ENCODE peak calls at places on chromosome 10, in nine cellular contexts. Z, H, L, C, X, V, M, B and P are unnamed samples.

GRCh38 chr10:100183482-100183881 is 2.3 kb downstream of the ERLIN1 start:
- DNase-seq in Z (no peak), H (no peak), L (peak), C (no peak), X (no peak), V (no peak), M (no peak), B (no peak), P (no peak)

GRCh38 chr10:23868121-23868520 is 340.8 kb upstream of the KIAA1217 start:
- DNase-seq in Z (no peak), H (no peak), L (no peak), C (no peak), X (no peak), V (no peak), M (no peak), B (no peak), P (no peak)

GRCh38 chr10:31620236-31621151 is 301.5 kb downstream of the ZEB1 start:
- DNase-seq in Z (no peak), H (peak), L (peak), C (peak), X (no peak), V (peak), M (no peak), B (peak), P (no peak)

GRCh38 chr10:12299222-12299973 is 49.9 kb upstream of the CAMK1D start:
- DNase-seq in Z (no peak), H (no peak), L (no peak), C (no peak), X (no peak), V (no peak), M (no peak), B (no peak), P (peak)

GRCh38 chr10:90977162-90977854 is 56.4 kb upstream of the ANKRD1 start:
- DNase-seq in Z (no peak), H (no peak), L (no peak), C (no peak), X (no peak), V (no peak), M (no peak), B (no peak), P (no peak)

GRCh38 chr10:35992107-35992506 is 350.0 kb upstream of the FZD8 start:
- DNase-seq in Z (no peak), H (no peak), L (no peak), C (no peak), X (no peak), V (no peak), M (no peak), B (no peak), P (no peak)

GRCh38 chr10:83908987-83909386 is 230.3 kb upstream of the GHITM start:
- DNase-seq in Z (no peak), H (no peak), L (no peak), C (no peak), X (no peak), V (no peak), M (peak), B (no peak), P (no peak)

GRCh38 chr10:129599160-129599559 is 132.1 kb downstream of the MGMT start:
- DNase-seq in Z (no peak), H (no peak), L (no peak), C (no peak), X (no peak), V (no peak), M (no peak), B (no peak), P (no peak)

GRCh38 chr10:29328988-29329387 is 40.1 kb downstream of the LYZL1 start:
- DNase-seq in Z (no peak), H (no peak), L (peak), C (peak), X (no peak), V (no peak), M (no peak), B (no peak), P (no peak)

GRCh38 chr10:101485681-101486554 is 102.1 kb downstream of the POLL start:
- DNase-seq in Z (peak), H (no peak), L (no peak), C (no peak), X (no peak), V (peak), M (peak), B (peak), P (peak)

GRCh38 chr10:70549962-70550845 is 52.3 kb downstream of the PRF1 start:
- DNase-seq in Z (peak), H (peak), L (peak), C (peak), X (peak), V (peak), M (no peak), B (peak), P (peak)

GRCh38 chr10:32005050-32005449 is 51.2 kb downstream of the KIF5B start:
- DNase-seq in Z (peak), H (no peak), L (peak), C (peak), X (peak), V (no peak), M (no peak), B (peak), P (peak)

GRCh38 chr10:14523286-14523685 is 192.6 kb upstream of the FRMD4A start:
- DNase-seq in Z (no peak), H (no peak), L (no peak), C (no peak), X (no peak), V (no peak), M (no peak), B (no peak), P (no peak)

GRCh38 chr10:11378835-11379234 is 232.6 kb downstream of the USP6NL start:
- DNase-seq in Z (no peak), H (no peak), L (no peak), C (no peak), X (no peak), V (no peak), M (no peak), B (no peak), P (no peak)

GRCh38 chr10:73577788-73578187 is 13.4 kb downstream of the USP54 start:
- DNase-seq in Z (no peak), H (no peak), L (peak), C (peak), X (no peak), V (peak), M (no peak), B (no peak), P (peak)

GRCh38 chr10:69952069-69952800 is 100.4 kb upstream of the MACROH2A2 start:
- DNase-seq in Z (no peak), H (no peak), L (no peak), C (no peak), X (no peak), V (no peak), M (no peak), B (no peak), P (no peak)